ENCODE peak calls at places on chromosome 15, in eight cellular contexts. P is GM10248, V is endodermal cell, B is PC-3, K is progenitor cell of endocrine pancreas, U is type B pancreatic cell, I is endothelial cell, D is GM20000. J is an unnamed sample.

GRCh38 chr15:76313731-76314130 is 2.5 kb upstream of the ETFA start:
- DNase-seq in P (no peak), D (no peak), B (peak), K (no peak), I (no peak), V (no peak), U (no peak), J (peak)

GRCh38 chr15:58543664-58544335 is 112.0 kb downstream of the LIPC start:
- DNase-seq in D (no peak), P (no peak), K (no peak), I (no peak), B (no peak), V (peak), U (no peak), J (no peak)

GRCh38 chr15:38707802-38708671 is 143.4 kb upstream of the RASGRP1 start:
- DNase-seq in U (no peak), D (peak), V (peak), B (peak), P (peak), K (peak), I (peak), J (no peak)

GRCh38 chr15:41510728-41511127 is 2.9 kb downstream of the LTK start:
- DNase-seq in D (peak), K (no peak), V (no peak), I (no peak), P (no peak), U (no peak), B (no peak), J (no peak)

GRCh38 chr15:48632651-48633050 is 12.9 kb downstream of the FBN1 start:
- DNase-seq in V (no peak), D (no peak), K (no peak), U (no peak), I (no peak), B (no peak), P (no peak), J (no peak)

GRCh38 chr15:63165166-63165859 is 8.0 kb upstream of the RPS27L start:
- DNase-seq in D (no peak), I (no peak), U (no peak), P (no peak), V (peak), B (no peak), K (no peak), J (no peak)

GRCh38 chr15:76787273-76787672 is 117.9 kb downstream of the SCAPER start:
- DNase-seq in B (no peak), I (no peak), K (no peak), P (no peak), V (no peak), U (no peak), D (no peak), J (no peak)

GRCh38 chr15:58229297-58229768 is 91.2 kb downstream of the AQP9 start:
- DNase-seq in D (no peak), V (peak), K (no peak), I (no peak), B (no peak), U (no peak), P (no peak), J (no peak)

GRCh38 chr15:44598892-44599291 is 61.9 kb downstream of the EIF3J start:
- DNase-seq in V (no peak), I (no peak), U (no peak), K (no peak), P (no peak), B (no peak), D (no peak), J (no peak)

DNA sequence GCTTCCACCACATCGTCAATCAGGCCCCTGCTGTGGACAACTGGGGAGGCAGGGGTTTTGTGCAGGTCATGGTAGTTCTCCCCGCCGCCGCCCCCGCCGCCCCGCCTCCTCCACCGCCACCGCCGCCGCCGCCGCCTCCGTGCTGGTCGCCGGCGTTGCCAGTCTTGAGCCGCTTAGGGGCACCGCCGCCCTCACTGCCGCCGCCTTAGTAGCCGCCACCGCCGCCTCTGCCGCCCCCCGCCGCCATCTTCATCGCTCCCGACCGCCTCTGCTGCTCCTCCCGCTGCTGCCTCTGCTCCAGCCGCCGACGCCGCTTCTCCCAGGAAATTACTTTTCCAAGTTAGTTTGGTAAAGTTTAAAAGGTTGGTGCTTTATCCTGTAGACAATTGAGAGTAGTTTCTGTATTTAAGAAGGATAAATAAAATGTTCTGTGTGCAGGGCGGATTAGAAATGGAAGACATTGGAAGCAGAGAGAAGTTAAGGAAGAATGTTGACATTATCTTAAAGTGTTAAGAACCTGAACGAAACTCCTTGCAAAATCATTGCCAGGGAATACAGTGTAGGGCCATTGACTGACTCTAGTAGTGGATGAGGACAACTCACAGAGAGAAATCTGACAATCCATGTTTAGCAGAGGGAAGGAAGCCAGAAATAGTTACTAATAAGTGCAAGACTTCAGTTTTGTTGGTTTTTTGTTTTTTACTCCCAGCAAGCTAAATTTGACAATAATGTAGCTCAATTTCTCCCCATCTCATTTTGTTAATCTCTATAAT is 53.0 kb upstream of the GOLGA8A start:
- DNase-seq in B (no peak), V (peak), K (peak), I (no peak), P (no peak), U (no peak), D (no peak), J (no peak)
- TF ChIP-seq CTCF in B (no peak), V (no peak), K (no peak), I (no peak), P (no peak), U (no peak), D (no peak), J (no peak)

DNA sequence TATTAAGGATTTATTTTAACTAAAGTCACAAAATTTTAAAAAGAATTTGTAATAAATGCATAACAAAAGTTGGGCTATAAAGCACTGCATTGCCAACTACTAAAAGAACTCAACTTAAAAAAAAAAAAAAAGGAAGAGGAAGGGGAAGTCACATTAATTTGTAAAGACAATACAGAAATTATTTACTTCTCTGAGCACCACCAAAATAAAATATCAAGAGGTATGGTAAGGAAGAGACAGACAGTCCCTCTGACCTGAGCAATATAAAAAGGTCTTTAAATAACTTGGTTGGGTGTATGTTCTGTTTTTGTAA is 83.5 kb downstream of the UACA start:
- DNase-seq in D (no peak), I (no peak), B (no peak), U (no peak), V (no peak), P (no peak), K (no peak), J (no peak)
- TF ChIP-seq CTCF in D (no peak), I (no peak), B (no peak), U (peak), V (peak), P (no peak), K (no peak), J (peak)

DNA sequence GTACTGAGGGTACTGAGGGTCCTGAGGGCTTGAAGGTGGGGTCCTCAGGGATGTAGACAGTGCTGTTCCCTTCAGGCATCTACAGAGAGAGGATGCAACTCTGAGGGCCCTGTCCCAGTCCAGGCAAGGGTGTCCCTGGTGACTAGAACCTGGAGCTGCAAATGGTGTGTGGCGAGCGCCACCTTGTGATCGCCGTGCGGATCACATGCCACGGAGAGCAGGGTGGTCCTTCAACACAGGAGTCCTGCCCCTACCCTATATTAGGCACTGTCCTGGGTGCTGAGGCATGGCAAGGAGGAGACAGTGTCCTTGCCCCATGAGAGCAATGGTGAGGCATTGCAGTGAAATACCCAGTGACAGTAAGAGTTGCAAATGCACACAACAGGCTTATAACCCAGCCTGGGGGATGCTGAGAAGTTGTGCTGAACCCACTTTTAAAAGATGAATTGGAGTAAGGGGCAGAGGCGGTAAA is 23.6 kb downstream of the RHCG start:
- DNase-seq in I (peak), D (peak), K (peak), B (peak), P (peak), U (peak), V (peak), J (no peak)
- TF ChIP-seq CTCF in I (peak), D (peak), K (peak), B (peak), P (peak), U (peak), V (peak), J (peak)

GRCh38 chr15:51907136-51907862 is 64.3 kb downstream of the LEO1 start:
- DNase-seq in D (no peak), K (no peak), U (no peak), V (peak), P (no peak), B (peak), I (no peak), J (no peak)
- TF ChIP-seq CTCF in D (no peak), K (peak), U (no peak), V (peak), P (no peak), B (peak), I (no peak), J (no peak)

GRCh38 chr15:78915341-78916087 is 29.3 kb downstream of the CTSH start:
- DNase-seq in I (no peak), V (peak), U (peak), B (no peak), K (no peak), D (no peak), P (peak), J (peak)

GRCh38 chr15:78917888-78918287 is 27.0 kb downstream of the CTSH start:
- DNase-seq in K (no peak), I (no peak), U (no peak), B (no peak), D (no peak), P (no peak), V (no peak), J (peak)

GRCh38 chr15:78913012-78913411 is 31.8 kb downstream of the CTSH start:
- DNase-seq in K (no peak), I (no peak), U (no peak), P (no peak), D (no peak), V (no peak), B (no peak), J (no peak)

GRCh38 chr15:78910836-78911235 is 34.0 kb downstream of the CTSH start:
- DNase-seq in U (no peak), I (no peak), P (no peak), D (no peak), K (no peak), V (no peak), B (no peak), J (peak)

GRCh38 chr15:78914027-78914764 is 30.6 kb downstream of the CTSH start:
- DNase-seq in D (no peak), B (no peak), V (peak), I (no peak), P (peak), K (no peak), U (peak), J (peak)
- TF ChIP-seq CTCF in D (no peak), B (peak), V (peak), I (peak), P (no peak), K (peak), U (peak), J (peak)

GRCh38 chr15:101250331-101250730 is 1.5 kb downstream of the CHSY1 start:
- DNase-seq in K (no peak), I (no peak), B (peak), D (no peak), P (no peak), U (no peak), V (no peak), J (no peak)

GRCh38 chr15:101252836-101253235 is 988 bp upstream of the CHSY1 start:
- DNase-seq in D (no peak), P (no peak), V (no peak), U (no peak), K (no peak), B (peak), I (no peak), J (no peak)

GRCh38 chr15:101254157-101255065 is 2.6 kb upstream of the CHSY1 start:
- DNase-seq in P (no peak), B (no peak), U (no peak), D (no peak), V (peak), K (no peak), I (no peak), J (no peak)

GRCh38 chr15:101250931-101251829 is 668 bp downstream of the CHSY1 start:
- DNase-seq in V (peak), B (peak), P (no peak), I (peak), D (no peak), K (peak), U (no peak), J (peak)

DNA sequence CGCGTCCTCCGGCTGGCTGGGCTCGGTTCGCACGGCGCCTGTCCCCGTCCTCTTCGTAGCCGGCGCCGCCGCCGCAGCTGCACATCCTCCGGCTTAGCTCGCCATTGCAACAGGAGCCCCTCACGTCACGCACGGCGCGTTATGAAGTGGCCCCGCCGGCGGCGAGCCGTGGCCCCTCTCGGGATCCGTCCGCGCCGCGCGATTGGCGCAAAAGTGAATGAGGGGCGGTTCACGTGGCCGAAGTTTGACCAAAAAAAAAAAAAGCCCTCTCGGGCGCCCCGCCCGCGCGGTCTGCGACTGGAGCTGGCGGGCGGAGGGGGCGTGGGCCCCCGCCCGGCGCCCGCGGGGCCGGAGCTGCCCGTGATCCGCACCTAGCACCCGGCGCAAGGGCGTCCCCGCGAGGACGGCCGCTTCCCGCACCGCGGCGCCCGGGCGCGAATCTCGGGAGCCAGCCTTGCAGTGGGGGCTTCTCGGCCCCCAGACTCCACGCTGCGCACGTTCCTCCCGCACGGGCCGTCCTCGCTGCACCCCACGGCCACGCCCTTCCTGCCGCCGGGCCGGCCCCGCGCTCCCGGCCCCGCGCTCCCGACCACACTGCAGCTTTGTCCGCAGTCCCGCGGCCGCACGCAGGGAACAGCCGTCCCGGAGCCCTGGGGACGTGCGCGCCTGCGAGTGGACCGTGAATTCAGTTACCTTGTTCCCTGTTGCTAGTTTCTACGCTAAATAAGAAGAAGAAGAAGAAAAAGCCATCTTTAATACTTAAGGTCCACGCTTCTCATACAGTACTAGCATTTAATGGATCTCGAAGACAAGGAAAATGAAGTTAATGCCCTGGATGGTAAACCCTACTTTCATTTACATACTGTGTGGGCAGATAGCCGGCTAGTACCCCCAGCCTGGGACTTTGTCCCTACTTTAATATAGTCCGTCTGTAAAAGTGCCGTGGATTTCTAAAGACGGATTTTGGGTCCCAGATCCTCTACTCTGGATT is at the start of gene CHSY1:
- DNase-seq in P (peak), U (peak), I (peak), D (peak), B (peak), K (peak), V (peak), J (peak)
- TF ChIP-seq CTCF in P (peak), U (no peak), I (no peak), D (no peak), B (peak), K (no peak), V (peak), J (peak)

DNA sequence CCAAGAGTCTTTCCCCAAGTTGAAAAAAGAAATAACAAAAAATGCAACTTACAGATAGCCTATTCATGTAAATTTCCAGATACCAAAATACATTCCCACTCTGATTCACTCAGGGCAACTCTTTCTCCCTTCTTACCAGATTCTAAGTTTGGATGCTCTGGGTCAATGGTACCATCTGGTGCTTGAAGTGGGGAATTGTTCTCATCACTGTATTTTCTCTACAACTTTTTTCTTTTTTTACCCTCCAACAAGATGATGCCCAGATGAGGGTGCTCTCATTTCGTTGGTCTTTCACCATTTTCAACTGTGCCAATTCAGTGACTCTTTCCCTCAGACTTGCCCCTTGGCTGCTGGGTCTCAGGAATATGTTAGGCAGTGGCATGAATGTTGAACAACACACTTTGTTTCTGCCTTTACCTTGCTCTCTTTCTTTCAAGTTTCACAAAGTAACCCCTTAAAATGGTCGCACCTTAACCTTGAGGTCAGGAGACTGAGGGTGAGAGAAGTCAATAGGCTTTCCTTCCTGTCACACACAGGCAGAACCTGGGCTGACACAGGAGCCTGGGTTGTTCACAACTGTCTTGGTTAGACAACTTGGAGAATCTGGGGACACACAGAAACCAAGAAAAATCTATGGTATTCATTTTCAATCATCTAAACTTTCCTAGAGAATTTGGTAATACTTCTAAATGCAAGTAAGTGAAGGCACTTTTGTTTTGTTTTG is 330.7 kb upstream of the SLCO3A1 start:
- DNase-seq in I (no peak), P (no peak), V (peak), K (no peak), U (no peak), B (peak), D (no peak), J (no peak)
- TF ChIP-seq CTCF in I (no peak), P (no peak), V (peak), K (peak), U (peak), B (peak), D (no peak), J (peak)

GRCh38 chr15:80429964-80430363 is 25.8 kb downstream of the ARNT2 start:
- DNase-seq in P (no peak), B (no peak), U (no peak), K (no peak), D (no peak), V (no peak), I (no peak), J (no peak)
- TF ChIP-seq CTCF in P (no peak), B (no peak), U (no peak), K (no peak), D (no peak), V (no peak), I (no peak), J (no peak)